ENCODE peak calls at places on chromosome 19, in six cellular contexts. M, G, K, H, C and F are unnamed samples.

GRCh38 chr19:45218426-45218825 is 26.8 kb downstream of the EXOC3L2 start:
- DNase-seq in M (no peak), G (no peak), K (no peak), H (no peak), C (no peak), F (no peak)

GRCh38 chr19:56692496-56692895 is 20.9 kb upstream of the ZNF835 start:
- DNase-seq in M (no peak), G (no peak), K (no peak), H (no peak), C (no peak), F (no peak)

GRCh38 chr19:48341006-48341405 is 15.7 kb downstream of the EMP3 start:
- DNase-seq in M (no peak), G (no peak), K (no peak), H (no peak), C (no peak), F (no peak)

GRCh38 chr19:18340237-18340989 is at the start of gene PGPEP1:
- DNase-seq in M (no peak), G (peak; percentile 78), K (peak; percentile 71), H (peak; percentile 45), C (peak; percentile 75), F (peak; percentile 9)

GRCh38 chr19:50870417-50871089 is 2.7 kb upstream of the KLK2 start:
- DNase-seq in M (no peak), G (peak; percentile 23), K (peak; percentile 54), H (no peak), C (no peak), F (no peak)

GRCh38 chr19:45780146-45780447 is 2.2 kb downstream of the DMPK start:
- DNase-seq in M (no peak), G (no peak), K (no peak), H (peak; percentile 50), C (no peak), F (no peak)

GRCh38 chr19:41411682-41412265 is 14.2 kb downstream of the BCKDHA start:
- DNase-seq in M (no peak), G (no peak), K (no peak), H (no peak), C (no peak), F (no peak)

GRCh38 chr19:7971553-7972520 is 28.4 kb upstream of the TIMM44 start:
- DNase-seq in M (no peak), G (no peak), K (no peak), H (no peak), C (no peak), F (no peak)

GRCh38 chr19:47247308-47247990 is 8.9 kb upstream of the CCDC9 start:
- DNase-seq in M (no peak), G (peak; percentile 80), K (peak; percentile 81), H (peak; percentile 87), C (peak; percentile 44), F (no peak)

GRCh38 chr19:52962394-52963228 is at the start of gene ZNF816:
- DNase-seq in M (peak; percentile 94), G (peak; percentile 82), K (peak; percentile 98), H (peak; percentile 99), C (peak; percentile 82), F (peak; percentile 27)

GRCh38 chr19:13859361-13859880 is 17.5 kb upstream of the NANOS3 start:
- DNase-seq in M (no peak), G (peak; percentile 76), K (no peak), H (no peak), C (no peak), F (no peak)

GRCh38 chr19:7415163-7415856 is 66.6 kb downstream of the ARHGEF18 start:
- DNase-seq in M (no peak), G (no peak), K (no peak), H (peak; percentile 38), C (no peak), F (no peak)

GRCh38 chr19:37551123-37551993 is 43.2 kb downstream of the ZNF571 start:
- DNase-seq in M (no peak), G (peak; percentile 81), K (peak; percentile 79), H (no peak), C (no peak), F (no peak)

GRCh38 chr19:16316506-16316882 is 8.1 kb upstream of the KLF2 start:
- DNase-seq in M (no peak), G (peak; percentile 17), K (no peak), H (no peak), C (no peak), F (no peak)

GRCh38 chr19:13149628-13150186 is 468 bp downstream of the STX10 start:
- DNase-seq in M (no peak), G (peak; percentile 65), K (peak; percentile 58), H (peak; percentile 33), C (peak; percentile 42), F (no peak)

GRCh38 chr19:52735734-52736133 is 890 bp upstream of the ZNF611 start:
- DNase-seq in M (no peak), G (peak; percentile 6), K (no peak), H (no peak), C (no peak), F (no peak)

GRCh38 chr19:51333836-51334460 is 8.0 kb downstream of the VSIG10L start:
- DNase-seq in M (no peak), G (no peak), K (no peak), H (peak; percentile 38), C (no peak), F (peak; percentile 97)

GRCh38 chr19:46818812-46819211 is 30.4 kb upstream of the SLC1A5 start:
- DNase-seq in M (no peak), G (peak; percentile 13), K (peak; percentile 34), H (no peak), C (no peak), F (no peak)

GRCh38 chr19:3346677-3347353 is 19.6 kb upstream of the NFIC start:
- DNase-seq in M (no peak), G (peak; percentile 37), K (no peak), H (no peak), C (no peak), F (peak; percentile 79)

GRCh38 chr19:10007366-10007765 is 2.9 kb downstream of the COL5A3 start:
- DNase-seq in M (no peak), G (no peak), K (no peak), H (no peak), C (no peak), F (no peak)

GRCh38 chr19:38880882-38881609 is 3.0 kb upstream of the RINL start:
- DNase-seq in M (no peak), G (no peak), K (no peak), H (no peak), C (no peak), F (no peak)

GRCh38 chr19:4518345-4519171 is at the start of gene PLIN4:
- DNase-seq in M (no peak), G (peak; percentile 90), K (no peak), H (peak; percentile 76), C (no peak), F (no peak)

GRCh38 chr19:35261356-35262100 is 7.2 kb upstream of the USF2 start:
- DNase-seq in M (no peak), G (no peak), K (peak; percentile 8), H (no peak), C (no peak), F (no peak)

GRCh38 chr19:55641376-55642152 is 762 bp downstream of the ZNF580 start:
- DNase-seq in M (no peak), G (no peak), K (peak; percentile 47), H (peak; percentile 57), C (peak; percentile 49), F (no peak)

GRCh38 chr19:11482384-11483050 is 1.7 kb upstream of the ELAVL3 start:
- DNase-seq in M (no peak), G (peak; percentile 91), K (peak; percentile 93), H (peak; percentile 32), C (peak; percentile 80), F (no peak)

GRCh38 chr19:53467138-53467502 is 413 bp upstream of the ZNF813 start:
- DNase-seq in M (no peak), G (no peak), K (no peak), H (no peak), C (no peak), F (no peak)

GRCh38 chr19:31226536-31226935 is 122.7 kb downstream of the TSHZ3 start:
- DNase-seq in M (no peak), G (no peak), K (no peak), H (no peak), C (no peak), F (no peak)

GRCh38 chr19:33143897-33144405 is 12.0 kb downstream of the WDR88 start:
- DNase-seq in M (no peak), G (peak; percentile 77), K (peak; percentile 71), H (peak; percentile 88), C (peak; percentile 33), F (no peak)

GRCh38 chr19:14343286-14343685 is 38.0 kb upstream of the ADGRE5 start:
- DNase-seq in M (no peak), G (no peak), K (no peak), H (no peak), C (no peak), F (no peak)

GRCh38 chr19:58569191-58569942 is 3.8 kb downstream of the MZF1 start:
- DNase-seq in M (no peak), G (no peak), K (peak; percentile 9), H (no peak), C (no peak), F (no peak)

GRCh38 chr19:5001547-5002131 is 32.7 kb downstream of the KDM4B start:
- DNase-seq in M (no peak), G (peak; percentile 69), K (peak; percentile 22), H (peak; percentile 51), C (peak; percentile 32), F (no peak)